ENCODE peak calls at places on chromosomes 7 and 10, in six cellular contexts. One of them, this sample, is unnamed.

GRCh38 chr7:66013938-66014337 is 31.9 kb upstream of the GUSB start:
- DNase-seq in left ventricle myocardium inferior: peak; percentile 29
- DNase-seq in hepatocyte: peak; percentile 66
- DNase-seq in psoas muscle: no peak
- DNase-seq in A549: peak; percentile 23
- DNase-seq in HFF-Myc: peak; percentile 15
- DNase-seq in this sample: no peak

GRCh38 chr7:102996957-102997356 is 77.6 kb downstream of the FBXL13 start:
- DNase-seq in left ventricle myocardium inferior: no peak
- DNase-seq in hepatocyte: no peak
- DNase-seq in psoas muscle: no peak
- DNase-seq in A549: no peak
- DNase-seq in HFF-Myc: no peak
- DNase-seq in this sample: no peak

GRCh38 chr7:138962561-138963270 is 18.5 kb downstream of the KIAA1549 start:
- DNase-seq in left ventricle myocardium inferior: no peak
- DNase-seq in hepatocyte: no peak
- DNase-seq in psoas muscle: no peak
- DNase-seq in A549: no peak
- DNase-seq in HFF-Myc: no peak
- DNase-seq in this sample: no peak

GRCh38 chr7:112290065-112290464 is 83.6 kb downstream of the ZNF277 start:
- DNase-seq in left ventricle myocardium inferior: no peak
- DNase-seq in hepatocyte: no peak
- DNase-seq in psoas muscle: no peak
- DNase-seq in A549: no peak
- DNase-seq in HFF-Myc: no peak
- DNase-seq in this sample: no peak

GRCh38 chr7:187237-187927 is 5.0 kb upstream of the FAM20C start:
- DNase-seq in left ventricle myocardium inferior: no peak
- DNase-seq in hepatocyte: no peak
- DNase-seq in psoas muscle: peak; percentile 85
- DNase-seq in A549: no peak
- DNase-seq in HFF-Myc: no peak
- DNase-seq in this sample: no peak

GRCh38 chr10:87942884-87943527 is 79.6 kb downstream of the PTEN start:
- DNase-seq in left ventricle myocardium inferior: no peak
- DNase-seq in hepatocyte: no peak
- DNase-seq in psoas muscle: no peak
- DNase-seq in A549: no peak
- DNase-seq in HFF-Myc: no peak
- DNase-seq in this sample: no peak

GRCh38 chr7:44622342-44623151 is 16.1 kb downstream of the OGDH start:
- DNase-seq in left ventricle myocardium inferior: no peak
- DNase-seq in hepatocyte: peak; percentile 37
- DNase-seq in psoas muscle: no peak
- DNase-seq in A549: no peak
- DNase-seq in HFF-Myc: no peak
- DNase-seq in this sample: no peak

GRCh38 chr7:16711730-16712129 is 41.8 kb upstream of the TSPAN13 start:
- DNase-seq in left ventricle myocardium inferior: no peak
- DNase-seq in hepatocyte: no peak
- DNase-seq in psoas muscle: no peak
- DNase-seq in A549: no peak
- DNase-seq in HFF-Myc: no peak
- DNase-seq in this sample: no peak

GRCh38 chr10:86415099-86415498 is 48.5 kb upstream of the GRID1 start:
- DNase-seq in left ventricle myocardium inferior: no peak
- DNase-seq in hepatocyte: no peak
- DNase-seq in psoas muscle: no peak
- DNase-seq in A549: no peak
- DNase-seq in HFF-Myc: no peak
- DNase-seq in this sample: no peak

GRCh38 chr7:2241580-2242540 is at the start of the genes MRM2 and NUDT1:
- DNase-seq in left ventricle myocardium inferior: peak; percentile 85
- DNase-seq in hepatocyte: peak; percentile 93
- DNase-seq in psoas muscle: peak; percentile 92
- DNase-seq in A549: peak; percentile 82
- DNase-seq in HFF-Myc: no peak
- DNase-seq in this sample: peak; percentile 66

GRCh38 chr10:31581741-31582323 is 262.8 kb downstream of the ZEB1 start:
- DNase-seq in left ventricle myocardium inferior: no peak
- DNase-seq in hepatocyte: no peak
- DNase-seq in psoas muscle: no peak
- DNase-seq in A549: no peak
- DNase-seq in HFF-Myc: no peak
- DNase-seq in this sample: no peak

GRCh38 chr7:122727759-122728158 is 25.0 kb upstream of the RNF148 start:
- DNase-seq in left ventricle myocardium inferior: no peak
- DNase-seq in hepatocyte: no peak
- DNase-seq in psoas muscle: no peak
- DNase-seq in A549: no peak
- DNase-seq in HFF-Myc: no peak
- DNase-seq in this sample: no peak

GRCh38 chr7:101885597-101885955 is 68.2 kb downstream of the CUX1 start:
- DNase-seq in left ventricle myocardium inferior: no peak
- DNase-seq in hepatocyte: no peak
- DNase-seq in psoas muscle: no peak
- DNase-seq in A549: no peak
- DNase-seq in HFF-Myc: no peak
- DNase-seq in this sample: no peak

GRCh38 chr7:147412782-147413186 is 1177.8 kb upstream of the C7orf33 start:
- DNase-seq in left ventricle myocardium inferior: no peak
- DNase-seq in hepatocyte: no peak
- DNase-seq in psoas muscle: no peak
- DNase-seq in A549: no peak
- DNase-seq in HFF-Myc: peak; percentile 14
- DNase-seq in this sample: no peak

GRCh38 chr10:32207544-32207943 is 139.4 kb downstream of the EPC1 start:
- DNase-seq in left ventricle myocardium inferior: peak; percentile 31
- DNase-seq in hepatocyte: peak; percentile 72
- DNase-seq in psoas muscle: no peak
- DNase-seq in A549: peak; percentile 51
- DNase-seq in HFF-Myc: no peak
- DNase-seq in this sample: no peak

GRCh38 chr7:1288390-1288995 is 55.8 kb downstream of the UNCX start:
- DNase-seq in left ventricle myocardium inferior: no peak
- DNase-seq in hepatocyte: no peak
- DNase-seq in psoas muscle: peak; percentile 42
- DNase-seq in A549: no peak
- DNase-seq in HFF-Myc: no peak
- DNase-seq in this sample: no peak

GRCh38 chr7:33589911-33590310 is 315.4 kb upstream of the BMPER start:
- DNase-seq in left ventricle myocardium inferior: no peak
- DNase-seq in hepatocyte: no peak
- DNase-seq in psoas muscle: no peak
- DNase-seq in A549: no peak
- DNase-seq in HFF-Myc: no peak
- DNase-seq in this sample: no peak

GRCh38 chr10:35195361-35196306 is 69.0 kb downstream of the CREM start:
- DNase-seq in left ventricle myocardium inferior: peak; percentile 41
- DNase-seq in hepatocyte: peak; percentile 88
- DNase-seq in psoas muscle: no peak
- DNase-seq in A549: peak; percentile 70
- DNase-seq in HFF-Myc: peak; percentile 95
- DNase-seq in this sample: peak; percentile 83

GRCh38 chr10:47090903-47091302 is 179.7 kb downstream of the PTPN20 start:
- DNase-seq in left ventricle myocardium inferior: no peak
- DNase-seq in hepatocyte: no peak
- DNase-seq in psoas muscle: no peak
- DNase-seq in A549: no peak
- DNase-seq in HFF-Myc: no peak
- DNase-seq in this sample: peak; percentile 29

GRCh38 chr10:13969792-13970140 is 361.0 kb downstream of the FRMD4A start:
- DNase-seq in left ventricle myocardium inferior: no peak
- DNase-seq in hepatocyte: no peak
- DNase-seq in psoas muscle: no peak
- DNase-seq in A549: no peak
- DNase-seq in HFF-Myc: no peak
- DNase-seq in this sample: no peak

GRCh38 chr10:13969118-13969791 is 361.5 kb downstream of the FRMD4A start:
- DNase-seq in left ventricle myocardium inferior: no peak
- DNase-seq in hepatocyte: no peak
- DNase-seq in psoas muscle: no peak
- DNase-seq in A549: no peak
- DNase-seq in HFF-Myc: no peak
- DNase-seq in this sample: no peak

GRCh38 chr10:13970967-13971353 is 359.8 kb downstream of the FRMD4A start:
- DNase-seq in left ventricle myocardium inferior: no peak
- DNase-seq in hepatocyte: no peak
- DNase-seq in psoas muscle: no peak
- DNase-seq in A549: no peak
- DNase-seq in HFF-Myc: no peak
- DNase-seq in this sample: no peak

GRCh38 chr10:13971586-13972475 is 358.9 kb downstream of the FRMD4A start:
- DNase-seq in left ventricle myocardium inferior: no peak
- DNase-seq in hepatocyte: no peak
- DNase-seq in psoas muscle: no peak
- DNase-seq in A549: no peak
- DNase-seq in HFF-Myc: no peak
- DNase-seq in this sample: no peak

DNA sequence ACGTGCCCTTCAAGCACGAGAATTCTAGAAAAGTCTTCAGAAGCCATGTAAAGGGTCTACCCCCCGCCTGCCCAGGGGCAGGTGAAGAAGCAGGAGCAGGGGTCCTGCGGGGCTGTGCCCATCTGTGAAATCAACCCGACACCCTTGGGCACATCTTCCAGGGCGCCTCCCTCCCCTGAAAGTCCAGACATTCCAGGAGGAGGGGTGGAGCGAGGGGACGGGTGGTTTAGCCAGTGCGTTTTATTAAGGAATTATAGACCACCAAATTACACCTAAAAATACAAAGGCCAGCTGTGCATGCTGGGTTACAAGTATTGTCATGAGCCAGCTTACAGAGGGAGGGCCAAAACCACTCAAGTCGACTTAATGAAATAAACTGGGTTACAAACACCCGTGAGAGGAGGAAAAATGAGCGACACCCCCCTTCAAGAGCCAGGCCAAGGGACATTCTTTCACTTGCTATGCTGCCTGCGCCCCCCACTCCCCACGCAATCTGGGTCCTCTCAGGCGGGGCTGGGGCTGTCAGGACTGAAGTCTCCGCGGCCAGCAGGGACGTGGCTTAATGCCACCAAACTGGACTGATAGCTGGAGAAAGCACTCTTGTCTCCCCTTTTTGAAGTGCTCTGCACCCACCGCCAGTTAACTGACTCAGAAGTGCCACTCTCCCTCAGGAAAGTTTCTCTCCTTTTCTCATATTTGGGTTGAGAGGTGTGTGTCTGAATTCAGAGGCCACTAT is 360.3 kb downstream of the FRMD4A start:
- DNase-seq in left ventricle myocardium inferior: no peak
- DNase-seq in hepatocyte: no peak
- DNase-seq in psoas muscle: no peak
- DNase-seq in A549: no peak
- DNase-seq in HFF-Myc: no peak
- DNase-seq in this sample: no peak
- TF ChIP-seq CTCF in left ventricle myocardium inferior: no peak
- TF ChIP-seq CTCF in hepatocyte: no peak
- TF ChIP-seq CTCF in psoas muscle: no peak
- TF ChIP-seq CTCF in A549: no peak
- TF ChIP-seq CTCF in HFF-Myc: no peak
- TF ChIP-seq CTCF in this sample: no peak

GRCh38 chr7:131071786-131072504 is 255.7 kb upstream of the MKLN1 start:
- DNase-seq in left ventricle myocardium inferior: no peak
- DNase-seq in hepatocyte: no peak
- DNase-seq in psoas muscle: peak; percentile 54
- DNase-seq in A549: no peak
- DNase-seq in HFF-Myc: no peak
- DNase-seq in this sample: no peak

GRCh38 chr7:131067220-131067619 is 260.5 kb upstream of the MKLN1 start:
- DNase-seq in left ventricle myocardium inferior: no peak
- DNase-seq in hepatocyte: no peak
- DNase-seq in psoas muscle: no peak
- DNase-seq in A549: no peak
- DNase-seq in HFF-Myc: no peak
- DNase-seq in this sample: no peak

GRCh38 chr7:131066635-131067034 is 261.0 kb upstream of the MKLN1 start:
- DNase-seq in left ventricle myocardium inferior: no peak
- DNase-seq in hepatocyte: no peak
- DNase-seq in psoas muscle: no peak
- DNase-seq in A549: no peak
- DNase-seq in HFF-Myc: no peak
- DNase-seq in this sample: no peak

GRCh38 chr7:131072505-131073091 is 255.1 kb upstream of the MKLN1 start:
- DNase-seq in left ventricle myocardium inferior: no peak
- DNase-seq in hepatocyte: no peak
- DNase-seq in psoas muscle: no peak
- DNase-seq in A549: peak; percentile 43
- DNase-seq in HFF-Myc: no peak
- DNase-seq in this sample: no peak

GRCh38 chr7:131068604-131069021 is 259.1 kb upstream of the MKLN1 start:
- DNase-seq in left ventricle myocardium inferior: no peak
- DNase-seq in hepatocyte: no peak
- DNase-seq in psoas muscle: no peak
- DNase-seq in A549: peak; percentile 29
- DNase-seq in HFF-Myc: no peak
- DNase-seq in this sample: no peak
- TF ChIP-seq CTCF in left ventricle myocardium inferior: peak; percentile 43
- TF ChIP-seq CTCF in hepatocyte: peak; percentile 19
- TF ChIP-seq CTCF in psoas muscle: peak; percentile 17
- TF ChIP-seq CTCF in A549: no peak
- TF ChIP-seq CTCF in HFF-Myc: peak; percentile 27
- TF ChIP-seq CTCF in this sample: no peak

GRCh38 chr7:68250143-68250542 is 1253.5 kb downstream of the TYW1 start:
- DNase-seq in left ventricle myocardium inferior: no peak
- DNase-seq in hepatocyte: no peak
- DNase-seq in psoas muscle: no peak
- DNase-seq in A549: no peak
- DNase-seq in HFF-Myc: no peak
- DNase-seq in this sample: no peak
- TF ChIP-seq CTCF in left ventricle myocardium inferior: no peak
- TF ChIP-seq CTCF in hepatocyte: no peak
- TF ChIP-seq CTCF in psoas muscle: no peak
- TF ChIP-seq CTCF in A549: no peak
- TF ChIP-seq CTCF in HFF-Myc: no peak
- TF ChIP-seq CTCF in this sample: no peak

DNA sequence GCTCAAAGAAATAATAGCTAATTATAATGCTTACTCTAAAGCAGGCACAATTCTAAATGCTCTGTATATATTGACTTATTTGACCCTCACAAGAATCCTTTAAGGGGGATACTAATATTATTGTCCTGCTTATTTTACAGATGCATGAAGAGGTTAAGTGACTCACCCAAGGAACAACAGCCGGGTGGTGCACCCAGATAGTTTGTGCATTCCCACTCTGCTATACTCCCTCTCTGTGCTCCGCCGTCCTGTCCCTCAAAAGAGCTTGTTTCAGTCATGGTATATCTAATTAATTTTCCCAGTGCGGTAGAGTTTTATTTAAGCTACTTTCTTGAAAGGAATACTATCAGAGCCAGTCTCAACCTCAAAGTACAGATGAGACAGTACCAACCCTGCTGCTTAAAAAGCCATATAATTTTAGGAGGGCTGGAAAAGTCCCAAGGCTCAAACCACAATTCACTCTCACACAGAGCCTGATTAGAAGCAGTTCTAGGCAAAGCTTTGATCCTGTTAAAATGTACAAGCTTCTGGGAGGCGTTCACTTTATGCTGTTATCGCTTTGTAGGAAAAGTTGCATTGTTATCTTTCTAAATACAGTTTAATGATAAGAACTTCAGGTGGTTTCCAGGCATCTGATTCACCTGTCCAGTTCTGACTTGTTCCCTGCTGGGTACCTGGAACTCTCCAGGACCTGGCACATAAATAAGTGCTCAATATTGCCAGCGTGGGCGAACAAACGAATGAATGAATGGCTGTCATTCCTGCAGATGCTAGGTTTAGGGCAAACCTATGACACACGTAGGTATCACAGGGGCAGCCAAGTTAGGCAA is 261.5 kb upstream of the KLF14 start:
- DNase-seq in left ventricle myocardium inferior: no peak
- DNase-seq in hepatocyte: peak; percentile 22
- DNase-seq in psoas muscle: no peak
- DNase-seq in A549: no peak
- DNase-seq in HFF-Myc: no peak
- DNase-seq in this sample: no peak
- TF ChIP-seq CTCF in left ventricle myocardium inferior: no peak
- TF ChIP-seq CTCF in hepatocyte: no peak
- TF ChIP-seq CTCF in psoas muscle: no peak
- TF ChIP-seq CTCF in A549: no peak
- TF ChIP-seq CTCF in HFF-Myc: no peak
- TF ChIP-seq CTCF in this sample: no peak

This sample was measured in lower leg skin.